ENCODE peak calls at places on chromosome 3, in eight cellular contexts. V is HCT116; Q is AG10803; A is CD8-positive, alpha-beta T cell; Y is fibroblast of the aortic adventitia; N is adrenal gland; W is spleen; I is foreskin fibroblast. M is an unnamed sample.

GRCh38 chr3:69558912-69559311 is 173.0 kb upstream of the FRMD4B start:
- DNase-seq in V (no peak), Q (peak), A (no peak), Y (peak), N (peak), W (no peak), I (peak), M (peak)

GRCh38 chr3:115803661-115804060 is 180.4 kb downstream of the GAP43 start:
- DNase-seq in V (no peak), Q (no peak), A (no peak), Y (no peak), N (no peak), W (no peak), I (no peak), M (no peak)

GRCh38 chr3:123733341-123733740 is 148.5 kb upstream of the HACD2 start:
- DNase-seq in V (no peak), Q (no peak), A (no peak), Y (no peak), N (no peak), W (no peak), I (no peak), M (no peak)

GRCh38 chr3:22189616-22190015 is 438.6 kb upstream of the ZNF385D start:
- DNase-seq in V (no peak), Q (no peak), A (no peak), Y (no peak), N (no peak), W (no peak), I (no peak), M (no peak)

GRCh38 chr3:53236112-53236841 is 19.5 kb downstream of the TKT start:
- DNase-seq in V (peak), Q (peak), A (no peak), Y (peak), N (peak), W (peak), I (peak), M (peak)

GRCh38 chr3:95280711-95281352 is 1218.0 kb downstream of the NSUN3 start:
- DNase-seq in V (no peak), Q (no peak), A (no peak), Y (no peak), N (no peak), W (no peak), I (no peak), M (no peak)

GRCh38 chr3:34212175-34212574 is 413.7 kb downstream of the PDCD6IP start:
- DNase-seq in V (no peak), Q (peak), A (no peak), Y (no peak), N (no peak), W (no peak), I (peak), M (peak)

GRCh38 chr3:39184968-39185285 is 7.5 kb downstream of the XIRP1 start:
- DNase-seq in V (no peak), Q (no peak), A (no peak), Y (no peak), N (no peak), W (no peak), I (no peak), M (no peak)

GRCh38 chr3:11161666-11162065 is 7.4 kb downstream of the HRH1 start:
- DNase-seq in V (no peak), Q (no peak), A (no peak), Y (no peak), N (no peak), W (no peak), I (no peak), M (no peak)

GRCh38 chr3:71585126-71585525 is 1.6 kb upstream of the FOXP1 start:
- DNase-seq in V (no peak), Q (no peak), A (no peak), Y (peak), N (no peak), W (no peak), I (no peak), M (no peak)

GRCh38 chr3:28912120-28912885 is 368.6 kb upstream of the RBMS3 start:
- DNase-seq in V (no peak), Q (no peak), A (no peak), Y (peak), N (no peak), W (no peak), I (no peak), M (no peak)

GRCh38 chr3:197337656-197338055 is 39.2 kb upstream of the DLG1 start:
- DNase-seq in V (no peak), Q (no peak), A (no peak), Y (no peak), N (no peak), W (no peak), I (no peak), M (no peak)

GRCh38 chr3:32226875-32227500 is 11.5 kb upstream of the CMTM8 start:
- DNase-seq in V (peak), Q (no peak), A (no peak), Y (peak), N (no peak), W (no peak), I (peak), M (peak)

DNA sequence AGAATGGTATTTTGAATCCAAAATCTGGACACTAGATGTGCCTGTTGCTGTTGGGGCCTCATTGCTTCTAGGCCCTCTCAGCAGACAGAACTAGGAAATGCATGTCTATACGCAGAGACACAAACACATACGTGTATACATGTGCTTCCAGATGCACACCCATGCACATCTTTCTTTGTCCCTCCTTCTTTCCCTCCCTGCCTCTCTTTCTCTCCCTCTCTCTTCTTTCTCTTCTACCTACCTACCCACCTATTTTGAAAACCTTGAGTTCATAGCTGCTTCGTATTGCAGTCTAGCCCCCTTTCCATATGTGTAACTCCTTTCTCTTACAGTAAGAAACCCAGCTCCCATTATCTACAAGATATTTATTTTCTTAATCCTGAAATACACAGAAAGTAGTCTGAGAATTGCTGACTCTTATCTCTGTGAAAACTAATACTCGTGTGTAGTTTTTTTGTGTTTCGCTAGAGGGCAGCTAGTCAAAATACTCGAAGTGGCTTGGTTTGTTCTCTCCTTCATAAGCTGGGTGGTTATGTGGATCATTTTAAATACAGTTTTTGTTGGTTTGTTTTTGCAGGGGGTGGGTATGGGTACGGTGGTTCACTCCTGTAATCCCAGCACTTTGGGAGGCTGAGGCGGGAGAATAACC is 18.5 kb downstream of the RPL32 start:
- DNase-seq in V (peak), Q (peak), A (no peak), Y (peak), N (no peak), W (no peak), I (peak), M (peak)
- TF ChIP-seq CTCF in V (peak), Q (peak), A (no peak), Y (peak), N (peak), W (no peak), I (peak), M (peak)

DNA sequence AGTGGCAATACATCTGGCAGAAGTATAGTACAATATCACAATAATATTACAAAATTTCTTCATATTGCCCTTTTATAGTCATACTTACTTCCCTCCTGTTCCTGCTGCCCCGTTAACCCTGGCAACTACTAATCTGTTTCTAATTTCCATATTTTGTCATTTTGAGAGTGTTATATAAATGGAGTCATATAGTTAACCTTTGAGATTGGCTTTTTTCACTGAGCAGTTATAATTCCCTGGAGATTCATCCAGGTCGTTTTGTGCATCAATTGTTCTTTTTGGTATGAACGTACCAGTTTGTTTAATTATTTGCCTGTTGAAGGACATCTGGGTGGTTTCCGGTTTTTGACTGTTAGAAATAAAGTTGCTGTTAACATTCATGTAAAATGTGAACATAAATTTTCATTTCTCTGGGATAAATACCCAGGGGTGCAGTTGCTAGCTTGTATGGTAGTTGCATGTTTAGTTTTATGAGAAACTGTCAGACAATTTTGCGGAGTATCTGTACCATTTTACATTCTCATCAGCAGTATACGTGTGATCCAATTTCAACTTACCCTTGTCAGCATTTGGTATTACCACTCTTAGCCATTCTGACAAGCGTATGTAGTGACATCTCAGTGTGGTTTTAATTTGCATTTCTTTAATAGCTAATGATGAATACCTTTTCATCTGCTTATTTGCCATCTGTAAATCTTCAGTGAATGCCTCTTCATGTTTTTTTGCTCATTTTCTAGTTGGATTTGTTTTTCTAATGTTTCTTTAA is 32.2 kb upstream of the IL20RB start:
- DNase-seq in V (no peak), Q (peak), A (no peak), Y (peak), N (no peak), W (no peak), I (no peak), M (no peak)
- H3K4me3 ChIP-seq in V (no peak), Q (no peak), A (no peak), Y (no peak), N (no peak), W (no peak), I (no peak), M (no peak)

GRCh38 chr3:100710355-100711198 is 1.3 kb downstream of the TFG start:
- DNase-seq in V (peak), Q (peak), A (peak), Y (peak), N (peak), W (no peak), I (peak), M (peak)
- TF ChIP-seq CTCF in V (no peak), Q (peak), A (peak), Y (peak), N (peak), W (no peak), I (peak), M (peak)

DNA sequence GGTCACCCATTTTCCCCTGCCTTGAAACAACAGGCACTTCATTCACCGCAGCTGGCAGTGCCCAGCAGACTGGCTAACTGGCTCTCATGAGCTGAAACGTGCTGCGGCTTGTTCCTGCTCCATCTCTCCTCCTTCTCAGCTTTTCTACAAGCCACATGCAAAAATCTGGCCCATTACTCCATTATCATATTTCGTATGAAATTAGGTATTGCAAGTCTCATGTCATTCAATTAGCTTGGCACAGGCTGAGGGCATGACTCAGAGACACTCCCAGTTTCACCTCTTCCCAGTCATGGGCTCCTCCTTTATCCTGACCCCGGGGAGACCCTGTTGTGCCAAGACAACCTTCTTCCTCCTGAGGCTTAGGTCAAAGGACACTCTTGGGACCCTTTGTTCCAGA is 59.9 kb downstream of the MAGEF1 start:
- DNase-seq in V (no peak), Q (no peak), A (no peak), Y (peak), N (no peak), W (no peak), I (no peak), M (no peak)
- H3K4me3 ChIP-seq in V (no peak), Q (no peak), A (no peak), Y (no peak), N (no peak), W (no peak), I (no peak), M (no peak)

GRCh38 chr3:187925326-187925725 is 180.1 kb upstream of the BCL6 start:
- DNase-seq in V (no peak), Q (no peak), A (no peak), Y (no peak), N (no peak), W (no peak), I (no peak), M (no peak)
- TF ChIP-seq CTCF in V (no peak), Q (no peak), A (no peak), Y (no peak), N (no peak), W (no peak), I (no peak), M (no peak)

M was measured in fibroblast of mammary gland.